ENCODE peak calls at places on chromosome 6, in five cellular contexts. U is stomach; L is CD8-positive, alpha-beta memory T cell; Z is psoas muscle; E is left lung. Y is an unnamed sample. For H3K4me1, the result is how much of the 10 kb centered on the place peaks cover.

GRCh38 chr6:29887819-29888581 is 54.3 kb upstream of the HLA-A start:
- DNase-seq in U (peak), L (peak), E (peak), Z (peak), Y (peak)

GRCh38 chr6:166650047-166650446 is 23.0 kb upstream of the RPS6KA2 start:
- DNase-seq in U (no peak), L (no peak), Z (no peak), E (no peak), Y (no peak)

GRCh38 chr6:38404900-38405556 is 234.7 kb downstream of the BTBD9 start:
- DNase-seq in Z (no peak), U (no peak), L (no peak), E (no peak), Y (no peak)

GRCh38 chr6:111951439-111952140 is 78.3 kb upstream of the FYN start:
- DNase-seq in U (no peak), Z (no peak), E (no peak), L (no peak), Y (no peak)

GRCh38 chr6:132464538-132465256 is 48.2 kb downstream of the STX7 start:
- DNase-seq in L (no peak), Z (no peak), U (no peak), E (no peak), Y (no peak)

GRCh38 chr6:44657201-44657824 is 269.8 kb downstream of the CDC5L start:
- DNase-seq in L (no peak), U (no peak), E (no peak), Z (no peak), Y (no peak)

GRCh38 chr6:72466971-72467566 is 154.8 kb upstream of the KCNQ5 start:
- DNase-seq in L (no peak), E (no peak), Z (no peak), U (no peak), Y (no peak)

GRCh38 chr6:47195251-47195650 is 114.5 kb downstream of the TNFRSF21 start:
- DNase-seq in U (no peak), E (no peak), Z (no peak), L (no peak), Y (no peak)

GRCh38 chr6:33987531-33988021 is 158.3 kb downstream of the GRM4 start:
- DNase-seq in L (no peak), Z (no peak), E (no peak), U (peak), Y (no peak)

GRCh38 chr6:128039542-128039941 is 138.7 kb upstream of the THEMIS start:
- DNase-seq in Z (no peak), U (no peak), E (no peak), L (no peak), Y (no peak)

GRCh38 chr6:169972736-169973135 is 221.3 kb downstream of the ERMARD start:
- DNase-seq in L (no peak), Z (no peak), U (peak), E (peak), Y (no peak)

GRCh38 chr6:149053848-149054558 is 263.5 kb upstream of the TAB2 start:
- DNase-seq in E (no peak), Z (no peak), L (no peak), U (no peak), Y (no peak)

GRCh38 chr6:25122001-25122400 is 157.2 kb upstream of the CARMIL1 start:
- DNase-seq in U (no peak), L (no peak), E (no peak), Z (peak), Y (peak)

GRCh38 chr6:141158740-141159139 is 974.0 kb upstream of the GJE1 start:
- DNase-seq in L (no peak), Z (no peak), E (no peak), U (no peak), Y (no peak)

GRCh38 chr6:159852877-159853276 is 37.9 kb upstream of the MAS1 start:
- DNase-seq in Z (no peak), U (no peak), L (peak), E (no peak), Y (no peak)

GRCh38 chr6:166474721-166475565 is 92.2 kb upstream of the MPC1 start:
- DNase-seq in E (no peak), U (no peak), Z (no peak), L (no peak), Y (no peak)

DNA sequence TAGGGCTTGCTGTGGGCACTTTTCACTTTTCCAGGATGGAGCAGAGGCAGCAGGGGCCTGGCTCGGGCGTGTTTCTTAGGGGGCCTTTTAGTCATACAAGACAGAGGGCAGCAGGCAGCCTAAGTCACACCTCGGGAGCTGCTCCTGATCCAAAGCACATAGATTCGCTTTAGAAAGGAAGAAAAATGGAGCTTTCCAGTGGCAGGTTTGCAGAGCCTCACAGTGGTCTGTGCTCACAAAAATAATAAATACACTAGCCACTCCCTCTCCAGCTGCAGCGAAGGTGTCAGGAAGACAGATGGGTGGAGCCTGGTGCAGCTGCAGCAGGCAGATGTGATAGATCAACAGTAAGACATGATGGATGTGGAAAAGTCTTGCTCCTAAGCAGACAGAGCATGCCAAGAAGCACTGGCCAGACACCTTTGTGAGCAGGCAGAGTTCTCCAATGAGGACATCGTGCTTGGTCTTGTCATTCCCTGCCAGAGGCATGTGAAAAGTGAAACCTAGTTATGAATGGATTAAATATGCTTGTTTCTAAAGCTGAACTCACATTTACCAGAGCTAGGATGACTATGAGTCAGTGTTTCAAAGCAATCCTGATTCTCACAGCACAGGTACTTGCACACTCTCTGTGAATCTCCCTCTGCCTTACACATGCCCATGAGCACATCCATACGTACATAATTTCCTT is 111.4 kb downstream of the SCML4 start:
- DNase-seq in U (no peak), Z (no peak), L (no peak), E (no peak), Y (no peak)
- H3K27ac ChIP-seq in U (no peak), Z (no peak), L (no peak), E (no peak), Y (no peak)

DNA sequence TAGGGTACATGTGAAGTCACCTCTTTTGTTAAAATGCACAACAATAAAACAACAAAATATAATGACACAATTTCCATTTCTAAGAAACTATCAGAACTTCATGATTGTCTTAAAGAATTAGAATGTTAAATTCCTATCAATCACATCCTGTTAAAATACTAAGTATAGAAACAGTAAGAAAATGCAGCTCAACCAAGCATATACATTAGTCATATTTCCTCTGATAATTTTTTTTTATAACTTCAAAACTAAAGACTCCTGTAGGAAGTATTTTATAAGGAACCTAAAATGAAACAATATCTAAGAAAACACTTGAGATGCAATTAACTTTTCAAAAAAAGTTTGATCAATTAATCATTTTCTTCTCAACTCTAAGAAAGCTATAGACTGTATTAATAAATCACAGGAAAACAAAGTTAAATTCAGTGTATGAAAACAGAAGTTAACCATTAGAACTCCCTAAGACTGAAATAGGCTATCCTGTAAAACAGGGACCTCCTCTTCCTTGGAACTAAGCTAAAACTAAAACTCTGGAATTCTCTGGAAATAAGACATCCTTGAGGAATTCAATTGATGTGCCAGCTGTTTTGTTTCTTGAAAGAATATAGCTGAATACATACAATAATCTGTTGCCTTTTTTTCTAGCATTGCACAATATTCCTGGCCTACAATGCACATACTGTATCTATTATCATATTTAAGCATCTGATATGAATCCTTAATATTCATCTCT is 19.8 kb downstream of the FKBP5 start:
- DNase-seq in U (no peak), Z (no peak), E (no peak), L (no peak), Y (no peak)
- H3K4me1 ChIP-seq in U (under half), Z (half or more), E (half or more), L (half or more), Y (under half)

GRCh38 chr6:93419304-93420162 is at the start of gene EPHA7:
- DNase-seq in Z (peak), E (peak), U (peak), L (peak), Y (peak)

GRCh38 chr6:93418448-93419303 is 683 bp downstream of the EPHA7 start:
- DNase-seq in L (no peak), U (no peak), Z (peak), E (no peak), Y (peak)

GRCh38 chr6:93417421-93417996 is 1.9 kb downstream of the EPHA7 start:
- DNase-seq in U (no peak), E (no peak), L (no peak), Z (no peak), Y (peak)

GRCh38 chr6:93416575-93417420 is 2.6 kb downstream of the EPHA7 start:
- DNase-seq in Z (peak), E (no peak), L (no peak), U (no peak), Y (peak)

DNA sequence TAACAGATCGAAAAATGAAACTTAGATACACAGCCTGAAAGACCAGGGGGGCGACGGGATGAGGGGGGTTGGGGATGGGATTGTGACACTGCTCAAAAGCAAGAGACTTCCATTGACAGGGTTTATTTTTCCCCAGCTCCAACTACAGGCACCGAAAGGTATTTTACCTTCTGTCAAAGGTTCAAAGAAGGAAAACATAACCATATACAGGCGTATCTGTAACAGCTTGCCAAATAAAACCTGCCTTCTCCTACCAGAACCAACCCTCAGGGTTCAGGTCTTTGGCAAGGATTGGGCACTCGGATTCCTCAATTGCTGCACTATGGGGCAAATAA is 1.3 kb downstream of the EPHA7 start:
- DNase-seq in Z (no peak), U (no peak), E (no peak), L (no peak), Y (no peak)
- H3K4me3 ChIP-seq in Z (peak), U (peak), E (peak), L (no peak), Y (peak)

GRCh38 chr6:52513464-52513863 is 63.4 kb downstream of the TRAM2 start:
- DNase-seq in L (no peak), E (no peak), U (no peak), Z (no peak), Y (no peak)
- H3K27ac ChIP-seq in L (no peak), E (peak), U (peak), Z (peak), Y (peak)

Y was measured in right cardiac atrium.